ENCODE peak calls at places on chromosome 7, in seven cellular contexts. J is bronchial epithelial cell, P is fibroblast of lung, U is ascending aorta, C is left ventricle myocardium inferior, V is fibroblast of pulmonary artery, O is IMR-90. Z is an unnamed sample.
A peak's percentile ranks its signal among the peaks of the same experiment; 100 is the strongest.

GRCh38 chr7:46257766-46258448 is 336.8 kb upstream of the IGFBP3 start:
- DNase-seq in J (peak; percentile 93), P (peak; percentile 92), U (no peak), C (no peak), V (peak; percentile 87), O (peak; percentile 93), Z (peak; percentile 26)

GRCh38 chr7:954330-955238 is at the start of gene ADAP1:
- DNase-seq in J (peak; percentile 25), P (peak; percentile 55), U (peak; percentile 62), C (peak; percentile 44), V (peak; percentile 53), O (peak; percentile 47), Z (no peak)

GRCh38 chr7:135911091-135911490 is 66.1 kb downstream of the MTPN start:
- DNase-seq in J (no peak), P (no peak), U (no peak), C (peak; percentile 55), V (no peak), O (no peak), Z (no peak)

GRCh38 chr7:21412291-21412896 is 15.5 kb upstream of the SP4 start:
- DNase-seq in J (no peak), P (no peak), U (no peak), C (no peak), V (no peak), O (no peak), Z (no peak)

GRCh38 chr7:36670585-36671431 is 53.5 kb downstream of the AOAH start:
- DNase-seq in J (peak; percentile 68), P (peak; percentile 41), U (no peak), C (no peak), V (peak; percentile 78), O (peak; percentile 62), Z (peak; percentile 69)

GRCh38 chr7:128041203-128041602 is 10.0 kb upstream of the LRRC4 start:
- DNase-seq in J (peak; percentile 68), P (peak; percentile 83), U (no peak), C (no peak), V (peak; percentile 80), O (peak; percentile 76), Z (peak; percentile 44)

GRCh38 chr7:148941598-148942280 is 57.6 kb upstream of the EZH2 start:
- DNase-seq in J (peak; percentile 68), P (peak; percentile 55), U (peak; percentile 79), C (peak; percentile 31), V (peak; percentile 64), O (peak; percentile 52), Z (peak; percentile 72)

GRCh38 chr7:50321678-50322077 is 17.2 kb downstream of the IKZF1 start:
- DNase-seq in J (no peak), P (no peak), U (no peak), C (no peak), V (no peak), O (no peak), Z (no peak)

GRCh38 chr7:141452911-141453310 is 98.3 kb upstream of the AGK start:
- DNase-seq in J (no peak), P (no peak), U (peak; percentile 9), C (no peak), V (no peak), O (no peak), Z (no peak)

GRCh38 chr7:99380823-99381663 is 6.5 kb downstream of the ARPC1B start:
- DNase-seq in J (no peak), P (no peak), U (no peak), C (no peak), V (peak; percentile 64), O (no peak), Z (no peak)

GRCh38 chr7:112538859-112539258 is 58.1 kb downstream of the LSMEM1 start:
- DNase-seq in J (no peak), P (no peak), U (no peak), C (no peak), V (no peak), O (no peak), Z (no peak)

GRCh38 chr7:80449841-80450240 is 62.0 kb downstream of the GNAT3 start:
- DNase-seq in J (no peak), P (no peak), U (no peak), C (no peak), V (no peak), O (no peak), Z (no peak)

GRCh38 chr7:46932656-46933424 is 649.1 kb downstream of the TNS3 start:
- DNase-seq in J (peak; percentile 95), P (peak; percentile 95), U (no peak), C (no peak), V (peak; percentile 96), O (peak; percentile 96), Z (peak; percentile 34)

GRCh38 chr7:45874408-45875131 is 1.7 kb upstream of the CCDC201 start:
- DNase-seq in J (peak; percentile 87), P (peak; percentile 94), U (no peak), C (no peak), V (peak; percentile 90), O (peak; percentile 94), Z (peak; percentile 82)

GRCh38 chr7:125871431-125871830 is 941.8 kb upstream of the POT1 start:
- DNase-seq in J (no peak), P (no peak), U (no peak), C (no peak), V (no peak), O (no peak), Z (no peak)

GRCh38 chr7:141276031-141276430 is 202.2 kb downstream of the TMEM178B start:
- DNase-seq in J (peak; percentile 18), P (no peak), U (no peak), C (no peak), V (no peak), O (no peak), Z (no peak)

GRCh38 chr7:69208848-69209247 is 389.4 kb upstream of the AUTS2 start:
- DNase-seq in J (no peak), P (no peak), U (no peak), C (no peak), V (no peak), O (no peak), Z (no peak)

DNA sequence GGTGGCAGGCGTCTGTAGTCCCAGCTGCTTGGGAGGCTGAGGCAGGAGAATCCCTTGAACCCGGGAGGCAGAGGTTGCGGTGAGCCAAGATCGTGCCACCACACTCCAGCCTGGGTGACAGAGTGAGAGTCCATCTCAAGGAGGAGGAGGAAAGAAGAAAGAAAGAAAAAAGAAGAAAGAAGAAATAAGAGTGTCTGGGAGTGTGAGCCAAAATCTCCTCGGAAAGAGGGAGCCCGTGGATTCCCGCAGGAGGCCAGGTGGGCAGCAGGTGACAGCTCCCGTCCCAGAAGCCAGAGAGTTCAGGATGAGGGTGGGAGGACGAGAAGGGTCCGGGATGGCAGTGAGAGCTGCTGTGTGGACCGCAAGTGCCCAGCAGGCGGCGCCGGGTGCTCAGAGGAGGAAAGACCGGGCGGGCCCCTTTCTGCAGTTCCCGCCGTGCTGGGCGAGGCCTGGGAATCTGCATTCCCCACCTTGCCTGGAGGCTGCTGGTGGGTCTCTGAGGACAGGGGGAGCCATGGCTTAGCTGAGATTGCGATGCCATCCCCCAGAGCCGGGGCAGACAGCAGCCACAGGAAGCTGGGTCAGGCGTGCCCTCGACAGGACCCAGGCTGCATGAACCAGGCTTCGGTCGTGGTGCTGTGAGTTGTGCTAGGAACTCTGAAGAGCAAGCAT is 17.1 kb upstream of the AMZ1 start:
- DNase-seq in J (peak; percentile 21), P (peak; percentile 35), U (peak; percentile 80), C (peak; percentile 68), V (peak; percentile 67), O (peak; percentile 51), Z (peak; percentile 35)
- TF ChIP-seq CTCF in J (peak; percentile 91), P (peak; percentile 85), U (peak; percentile 82), C (peak; percentile 85), V (peak; percentile 82), O (peak; percentile 82), Z (peak; percentile 95)

GRCh38 chr7:139119486-139119849 is 9.9 kb upstream of the ZC3HAV1 start:
- DNase-seq in J (no peak), P (no peak), U (no peak), C (no peak), V (no peak), O (no peak), Z (no peak)

GRCh38 chr7:139116999-139117398 is 7.5 kb upstream of the ZC3HAV1 start:
- DNase-seq in J (no peak), P (no peak), U (no peak), C (no peak), V (no peak), O (no peak), Z (no peak)

GRCh38 chr7:139118803-139119485 is 9.4 kb upstream of the ZC3HAV1 start:
- DNase-seq in J (no peak), P (no peak), U (no peak), C (no peak), V (peak; percentile 13), O (peak; percentile 37), Z (no peak)

GRCh38 chr7:139117599-139118233 is 8.2 kb upstream of the ZC3HAV1 start:
- DNase-seq in J (no peak), P (no peak), U (no peak), C (no peak), V (no peak), O (no peak), Z (no peak)

DNA sequence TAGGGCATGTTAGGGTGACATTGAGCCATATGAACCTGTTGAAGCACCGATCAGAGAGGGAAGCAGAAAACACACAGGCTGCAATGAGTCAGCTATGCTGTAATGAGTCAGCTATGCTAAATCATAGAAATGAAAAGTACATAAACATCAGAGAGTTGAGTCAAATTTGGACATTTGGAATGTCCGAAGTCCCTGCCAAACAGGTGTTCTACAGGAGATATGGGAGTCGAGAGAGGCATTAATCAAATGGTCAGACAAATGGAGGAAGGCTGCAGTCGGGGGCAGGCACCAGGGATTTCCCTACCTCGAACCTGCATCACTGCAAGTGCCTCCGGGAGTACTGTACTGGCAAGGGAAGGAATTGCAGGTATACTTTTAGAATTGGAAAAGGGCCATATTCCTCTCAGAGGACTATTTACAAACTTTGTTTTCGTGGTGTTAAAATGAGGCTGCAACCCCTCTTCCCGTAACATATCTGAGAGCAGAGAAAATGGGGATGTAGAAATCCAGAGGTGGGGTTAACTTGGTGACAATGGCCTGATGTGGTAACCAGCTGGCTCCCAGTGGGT is 8.8 kb upstream of the ZC3HAV1 start:
- DNase-seq in J (peak; percentile 95), P (peak; percentile 82), U (no peak), C (no peak), V (peak; percentile 57), O (peak; percentile 81), Z (peak; percentile 86)
- H3K4me3 ChIP-seq in J (no peak overlapping the region), P (no peak overlapping the region), U (no peak overlapping the region), C (no peak overlapping the region), V (no peak overlapping the region), O (no peak overlapping the region), Z (no peak overlapping the region)

GRCh38 chr7:103074519-103075336 is at the start of the genes ARMC10 and FBXL13:
- DNase-seq in J (peak; percentile 89), P (peak; percentile 89), U (peak; percentile 95), C (peak; percentile 89), V (peak; percentile 92), O (peak; percentile 87), Z (peak; percentile 95)
- TF ChIP-seq CTCF in J (peak; percentile 38), P (no peak), U (peak; percentile 41), C (peak; percentile 56), V (no peak), O (peak; percentile 29), Z (peak; percentile 32)

GRCh38 chr7:49247759-49248158 is 323.4 kb downstream of the CDC14C start:
- DNase-seq in J (no peak), P (no peak), U (no peak), C (no peak), V (no peak), O (no peak), Z (no peak)

GRCh38 chr7:49245062-49245461 is 320.7 kb downstream of the CDC14C start:
- DNase-seq in J (no peak), P (no peak), U (no peak), C (no peak), V (no peak), O (no peak), Z (no peak)

GRCh38 chr7:49243521-49243920 is 319.2 kb downstream of the CDC14C start:
- DNase-seq in J (no peak), P (no peak), U (no peak), C (no peak), V (no peak), O (no peak), Z (no peak)

GRCh38 chr7:49244543-49244942 is 320.2 kb downstream of the CDC14C start:
- DNase-seq in J (no peak), P (no peak), U (no peak), C (no peak), V (no peak), O (no peak), Z (no peak)
- H3K4me3 ChIP-seq in J (no peak overlapping the region), P (no peak overlapping the region), U (no peak overlapping the region), C (no peak overlapping the region), V (no peak overlapping the region), O (no peak overlapping the region), Z (no peak overlapping the region)

Z was measured in endothelial cell of umbilical vein.